ENCODE peak calls at places on chromosomes 5 and 9, in seven cellular contexts. W, H, N, V, P, M and D are unnamed samples.

GRCh38 chr9:7117676-7118561 is 360.1 kb downstream of the KDM4C start:
- DNase-seq in V (no peak), P (peak; percentile 36), H (peak; percentile 48), W (peak; percentile 84), M (peak; percentile 84), N (no peak), D (no peak)

GRCh38 chr5:77561965-77562364 is 69.8 kb upstream of the WDR41 start:
- DNase-seq in V (no peak), M (no peak), W (no peak), H (no peak), N (no peak), P (no peak), D (no peak)

GRCh38 chr5:86880785-86881492 is 263.2 kb downstream of the COX7C start:
- DNase-seq in P (peak; percentile 67), N (peak; percentile 44), W (peak; percentile 88), H (peak; percentile 93), V (peak; percentile 34), M (peak; percentile 60), D (no peak)

GRCh38 chr9:127065592-127065991 is 56.8 kb downstream of the ANGPTL2 start:
- DNase-seq in P (no peak), W (peak; percentile 76), N (no peak), V (no peak), M (no peak), H (peak; percentile 97), D (no peak)

GRCh38 chr5:143758750-143759149 is 53.2 kb upstream of the HMHB1 start:
- DNase-seq in P (peak; percentile 22), M (peak; percentile 88), V (no peak), W (peak; percentile 76), H (peak; percentile 46), N (peak; percentile 23), D (no peak)

GRCh38 chr5:74543162-74543995 is 97.1 kb downstream of the ENC1 start:
- DNase-seq in V (peak; percentile 36), H (peak; percentile 74), N (no peak), M (peak; percentile 75), P (peak; percentile 82), W (peak; percentile 92), D (no peak)

GRCh38 chr9:93827545-93828330 is 127.4 kb downstream of the BARX1 start:
- DNase-seq in P (peak; percentile 34), V (no peak), H (peak; percentile 47), W (peak; percentile 67), M (peak; percentile 62), N (no peak), D (peak; percentile 76)

GRCh38 chr5:81097733-81098132 is 135.4 kb upstream of the CKMT2 start:
- DNase-seq in W (no peak), M (peak; percentile 25), V (no peak), H (no peak), N (no peak), P (no peak), D (no peak)

GRCh38 chr5:173303878-173304590 is 24.2 kb downstream of the STC2 start:
- DNase-seq in V (no peak), P (no peak), M (no peak), N (no peak), H (no peak), W (peak; percentile 32), D (no peak)

GRCh38 chr9:97560851-97561250 is 59.4 kb downstream of the TMOD1 start:
- DNase-seq in W (no peak), H (no peak), N (no peak), V (no peak), P (no peak), M (no peak), D (no peak)

GRCh38 chr5:58366461-58366860 is 93.4 kb downstream of the PLK2 start:
- DNase-seq in W (peak; percentile 52), N (peak; percentile 10), P (peak; percentile 40), M (peak; percentile 42), H (peak; percentile 4), V (peak; percentile 31), D (no peak)

GRCh38 chr9:21616082-21616778 is 134.1 kb upstream of the IFNE start:
- DNase-seq in M (peak; percentile 76), W (peak; percentile 97), V (no peak), N (no peak), H (peak; percentile 90), P (peak; percentile 95), D (no peak)

GRCh38 chr5:9544056-9544455 is 1.8 kb downstream of the SEMA5A start:
- DNase-seq in V (no peak), N (no peak), W (no peak), P (no peak), M (peak; percentile 58), H (no peak), D (no peak)

GRCh38 chr9:81116340-81117207 is 572.8 kb downstream of the TLE1 start:
- DNase-seq in M (no peak), N (no peak), H (no peak), W (no peak), P (no peak), V (no peak), D (no peak)

GRCh38 chr9:124475868-124476690 is 25.8 kb downstream of the ADGRD2 start:
- DNase-seq in W (no peak), P (no peak), M (no peak), N (no peak), H (no peak), V (no peak), D (no peak)

GRCh38 chr9:124478014-124478753 is 27.9 kb downstream of the ADGRD2 start:
- DNase-seq in H (no peak), N (no peak), W (no peak), P (no peak), M (peak; percentile 22), V (no peak), D (no peak)

GRCh38 chr9:124475158-124475867 is 25.1 kb downstream of the ADGRD2 start:
- DNase-seq in N (no peak), W (no peak), M (no peak), P (no peak), V (no peak), H (no peak), D (no peak)

GRCh38 chr9:124479371-124479770 is 27.8 kb downstream of the NR5A1 start:
- DNase-seq in H (no peak), M (no peak), W (no peak), P (no peak), V (no peak), N (no peak), D (no peak)

GRCh38 chr9:124477211-124478013 is 27.2 kb downstream of the ADGRD2 start:
- DNase-seq in W (peak; percentile 34), P (no peak), V (no peak), M (no peak), N (no peak), H (no peak), D (no peak)
- H3K4me3 ChIP-seq in W (no peak overlapping the region), P (no peak overlapping the region), V (no peak overlapping the region), M (no peak overlapping the region), N (peak overlapping the region; percentile 30), H (no peak overlapping the region), D (peak overlapping the region; percentile 31)

GRCh38 chr9:2014696-2015580 is at the start of gene SMARCA2:
- DNase-seq in N (peak; percentile 98), H (peak; percentile 97), V (peak; percentile 99), P (peak; percentile 98), M (peak; percentile 99), W (peak; percentile 99), D (peak; percentile 97)
- H3K4me3 ChIP-seq in N (peak within 1 kb of the TSS; percentile 75), H (peak within 1 kb of the TSS; percentile 89), V (peak within 1 kb of the TSS; percentile 88), P (peak within 1 kb of the TSS; percentile 88), M (peak within 1 kb of the TSS; percentile 98), W (peak within 1 kb of the TSS; percentile 86), D (peak within 1 kb of the TSS; percentile 88)

GRCh38 chr5:67547682-67548081 is 351.1 kb upstream of the CD180 start:
- DNase-seq in W (no peak), P (no peak), H (no peak), M (no peak), N (no peak), V (no peak), D (no peak)

GRCh38 chr5:67552773-67553172 is 356.2 kb upstream of the CD180 start:
- DNase-seq in P (no peak), N (no peak), H (no peak), M (no peak), V (no peak), W (no peak), D (no peak)

GRCh38 chr5:67549263-67549551 is 352.6 kb upstream of the CD180 start:
- DNase-seq in N (no peak), H (peak; percentile 10), V (no peak), P (no peak), W (no peak), M (no peak), D (no peak)

GRCh38 chr5:67549947-67550346 is 353.3 kb upstream of the CD180 start:
- DNase-seq in N (no peak), W (no peak), H (no peak), P (no peak), M (no peak), V (no peak), D (no peak)

GRCh38 chr5:67548520-67549262 is 352.1 kb upstream of the CD180 start:
- DNase-seq in P (no peak), W (no peak), H (no peak), V (no peak), M (no peak), N (no peak), D (no peak)
- H3K4me3 ChIP-seq in P (no peak overlapping the region), W (no peak overlapping the region), H (no peak overlapping the region), V (no peak overlapping the region), M (no peak overlapping the region), N (no peak overlapping the region), D (no peak overlapping the region)

GRCh38 chr5:121430538-121430937 is 421.1 kb upstream of the FTMT start:
- DNase-seq in M (no peak), N (no peak), P (no peak), H (no peak), V (no peak), W (no peak), D (no peak)
- H3K4me3 ChIP-seq in M (no peak overlapping the region), N (no peak overlapping the region), P (no peak overlapping the region), H (no peak overlapping the region), V (no peak overlapping the region), W (no peak overlapping the region), D (no peak overlapping the region)

DNA sequence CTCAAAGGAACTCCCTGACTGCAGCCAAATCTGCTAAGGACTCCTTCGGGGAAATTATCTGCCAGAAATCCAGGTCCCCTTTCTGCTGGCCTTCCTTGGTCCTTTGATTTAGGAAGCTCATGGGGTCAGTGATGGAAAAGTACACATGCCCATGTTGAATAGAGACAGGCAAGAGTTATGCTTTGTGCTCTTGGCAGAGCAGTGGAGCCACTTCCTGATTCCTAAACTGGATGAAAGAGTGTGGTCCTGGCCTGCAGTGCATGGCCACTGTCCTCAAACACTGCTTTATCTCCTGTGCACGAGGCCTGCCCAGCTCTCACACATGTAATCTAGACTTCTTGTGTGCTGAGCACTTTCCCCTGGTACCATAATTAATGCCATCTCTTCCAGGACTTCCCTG is 2.0 kb upstream of the EBF1 start:
- DNase-seq in H (no peak), N (no peak), V (no peak), P (no peak), W (peak; percentile 42), M (peak; percentile 36), D (no peak)
- H3K4me3 ChIP-seq in H (no peak overlapping the region), N (peak overlapping the region; percentile 70), V (no peak overlapping the region), P (no peak overlapping the region), W (peak overlapping the region; percentile 99), M (peak overlapping the region; percentile 100), D (peak overlapping the region; percentile 66)

GRCh38 chr9:128629136-128629535 is 27.5 kb downstream of the DYNC2I2 start:
- DNase-seq in H (no peak), N (no peak), W (no peak), M (no peak), V (no peak), P (no peak), D (no peak)
- H3K4me3 ChIP-seq in H (no peak overlapping the region), N (no peak overlapping the region), W (no peak overlapping the region), M (no peak overlapping the region), V (no peak overlapping the region), P (no peak overlapping the region), D (no peak overlapping the region)